ENCODE peak calls at places on chromosomes 11 and 22, in six cellular contexts. R, N, K, J, U and A are unnamed samples.

GRCh38 chr11:64400096-64400495 is 41.1 kb downstream of the RPS6KA4 start:
- DNase-seq in K (peak; percentile 26), U (peak; percentile 68), J (peak; percentile 47), N (no peak), R (peak; percentile 14), A (peak; percentile 65)

GRCh38 chr11:35036642-35037041 is 102.3 kb upstream of the CD44 start:
- DNase-seq in U (no peak), K (no peak), J (no peak), R (no peak), N (no peak), A (no peak)

GRCh38 chr11:68584097-68584496 is 100.2 kb upstream of the GAL start:
- DNase-seq in U (no peak), K (peak; percentile 52), R (no peak), J (peak; percentile 54), N (no peak), A (peak; percentile 37)

GRCh38 chr11:76206327-76207081 is at the start of gene WNT11:
- DNase-seq in R (peak; percentile 32), N (no peak), K (peak; percentile 71), J (peak; percentile 57), U (no peak), A (peak; percentile 57)

GRCh38 chr11:8234425-8234821 is 29.3 kb downstream of the LMO1 start:
- DNase-seq in N (no peak), J (peak; percentile 19), U (no peak), R (peak; percentile 2), K (no peak), A (peak; percentile 39)

GRCh38 chr11:61742391-61742790 is 10.0 kb upstream of the MYRF start:
- DNase-seq in J (peak; percentile 43), U (no peak), K (no peak), N (no peak), R (no peak), A (no peak)

GRCh38 chr11:7512525-7513209 is 1.1 kb upstream of the PPFIBP2 start:
- DNase-seq in R (no peak), U (peak; percentile 93), J (no peak), K (peak; percentile 86), N (peak; percentile 33), A (no peak)

GRCh38 chr11:33895752-33896137 is 3.9 kb upstream of the LMO2 start:
- DNase-seq in U (no peak), K (no peak), R (no peak), N (no peak), J (no peak), A (peak; percentile 49)

GRCh38 chr11:74171630-74172465 is 759 bp downstream of the PPME1 start:
- DNase-seq in J (peak; percentile 13), N (no peak), R (no peak), K (no peak), U (no peak), A (peak; percentile 13)

GRCh38 chr11:126433989-126434949 is 78.8 kb downstream of the ST3GAL4 start:
- DNase-seq in R (no peak), K (no peak), N (no peak), J (no peak), U (no peak), A (no peak)

GRCh38 chr11:70699294-70700221 is 301.2 kb downstream of the CTTN start:
- DNase-seq in N (no peak), R (no peak), K (no peak), J (peak; percentile 42), U (no peak), A (no peak)

GRCh38 chr11:128688031-128688713 is 5.7 kb upstream of the FLI1 start:
- DNase-seq in R (no peak), J (no peak), N (no peak), K (no peak), U (no peak), A (no peak)

GRCh38 chr11:57493507-57494503 is 21.7 kb downstream of the SLC43A1 start:
- DNase-seq in R (no peak), U (no peak), N (no peak), K (peak; percentile 85), J (peak; percentile 85), A (peak; percentile 82)

GRCh38 chr11:83007909-83008580 is 63.7 kb downstream of the RAB30 start:
- DNase-seq in R (peak; percentile 43), N (no peak), U (peak; percentile 78), K (peak; percentile 68), J (no peak), A (no peak)

GRCh38 chr11:94926698-94927237 is 46.6 kb downstream of the CWC15 start:
- DNase-seq in U (peak; percentile 94), R (peak; percentile 89), J (peak; percentile 12), K (peak; percentile 74), N (peak; percentile 77), A (peak; percentile 38)

GRCh38 chr22:17724678-17725464 is 49.4 kb downstream of the BID start:
- DNase-seq in U (no peak), K (no peak), R (no peak), N (no peak), J (no peak), A (no peak)

GRCh38 chr22:20128902-20129746 is 2.5 kb upstream of the ZDHHC8 start:
- DNase-seq in N (no peak), U (no peak), R (no peak), J (peak; percentile 46), K (peak; percentile 40), A (peak; percentile 35)

GRCh38 chr22:25210831-25211230 is 8.6 kb upstream of the CRYBB2 start:
- DNase-seq in N (no peak), R (no peak), J (no peak), K (no peak), U (no peak), A (no peak)

GRCh38 chr11:32154275-32154674 is 63.4 kb downstream of the RCN1 start:
- DNase-seq in J (peak; percentile 51), K (no peak), U (no peak), N (peak; percentile 1), R (peak; percentile 40), A (peak; percentile 46)

GRCh38 chr11:692824-693414 is 2.1 kb downstream of the DEAF1 start:
- DNase-seq in K (peak; percentile 67), U (no peak), R (no peak), N (no peak), J (no peak), A (no peak)

GRCh38 chr11:74686792-74687191 is 44.4 kb downstream of the CHRDL2 start:
- DNase-seq in R (peak; percentile 72), U (no peak), N (peak; percentile 59), J (peak; percentile 42), K (no peak), A (peak; percentile 81)

GRCh38 chr11:27864046-27865025 is 164.1 kb upstream of the BDNF start:
- DNase-seq in J (no peak), N (no peak), K (peak; percentile 89), R (peak; percentile 54), U (no peak), A (no peak)

GRCh38 chr11:73717136-73717535 is 43.7 kb downstream of the RAB6A start:
- DNase-seq in K (no peak), U (no peak), R (no peak), N (no peak), J (no peak), A (no peak)

GRCh38 chr22:39598017-39598965 is 27.7 kb downstream of the CACNA1I start:
- DNase-seq in U (no peak), K (peak; percentile 77), J (peak; percentile 39), R (no peak), N (no peak), A (peak; percentile 38)

GRCh38 chr22:45892681-45893461 is 84.1 kb downstream of the WNT7B start:
- DNase-seq in N (no peak), R (no peak), J (no peak), U (no peak), K (no peak), A (no peak)

GRCh38 chr22:39132871-39133524 is 19.5 kb downstream of the CBX7 start:
- DNase-seq in R (no peak), J (no peak), N (no peak), U (no peak), K (no peak), A (no peak)

DNA sequence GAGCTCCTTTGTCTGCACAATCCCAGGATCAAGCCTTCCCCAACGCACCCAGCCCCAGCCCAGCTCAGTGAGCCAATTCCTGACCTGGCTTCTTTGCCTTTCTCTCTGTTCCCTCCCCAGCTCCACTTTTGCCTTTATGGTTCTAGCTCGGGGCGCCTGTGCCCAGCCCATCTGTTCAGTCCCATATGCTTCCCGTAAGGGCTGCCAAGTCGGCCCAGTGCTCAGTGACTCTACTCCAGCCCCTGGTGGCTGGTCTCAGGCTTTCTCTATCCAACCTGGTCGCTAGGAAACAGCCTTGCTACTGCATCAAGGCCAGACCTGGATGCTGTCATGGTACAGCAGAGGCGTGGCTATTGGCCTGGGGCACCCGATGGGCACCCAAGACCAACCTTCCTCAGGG is 178.1 kb downstream of the DSCAML1 start:
- DNase-seq in U (no peak), N (no peak), R (no peak), K (peak; percentile 36), J (no peak), A (no peak)
- TF ChIP-seq CTCF in U (no peak), N (no peak), R (no peak), K (no peak), J (no peak), A (no peak)

GRCh38 chr11:101975734-101976133 is 59.4 kb upstream of the ANGPTL5 start:
- DNase-seq in J (no peak), U (no peak), R (no peak), N (no peak), K (no peak), A (no peak)

GRCh38 chr11:101974771-101975170 is 58.4 kb upstream of the ANGPTL5 start:
- DNase-seq in N (no peak), K (no peak), U (no peak), R (no peak), J (no peak), A (no peak)

GRCh38 chr11:101974255-101974654 is 57.9 kb upstream of the ANGPTL5 start:
- DNase-seq in K (no peak), U (no peak), R (peak; percentile 3), J (peak; percentile 52), N (peak; percentile 16), A (no peak)
- TF ChIP-seq CTCF in K (no peak), U (no peak), R (peak; percentile 28), J (peak; percentile 61), N (peak; percentile 64), A (no peak)

DNA sequence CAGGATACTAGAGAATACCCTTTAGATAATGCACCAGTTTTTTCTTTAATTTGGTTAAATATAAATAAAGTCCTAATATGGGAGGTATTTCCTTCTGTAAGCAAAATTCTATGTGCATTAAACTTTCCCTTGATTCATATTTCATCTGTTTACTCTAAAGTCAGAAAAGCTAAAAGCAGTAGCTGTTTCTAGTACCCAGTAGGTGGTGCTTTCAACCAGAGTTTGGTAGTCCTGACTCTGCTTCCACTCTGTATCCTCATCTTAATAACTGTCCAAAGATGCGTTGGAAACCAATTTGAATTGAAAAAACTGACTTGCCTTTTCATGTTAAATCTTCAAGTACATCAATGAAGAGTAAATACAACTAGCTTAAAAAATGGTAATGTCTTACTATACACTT is 1065.2 kb downstream of the JRKL start:
- DNase-seq in N (no peak), R (peak; percentile 14), J (peak; percentile 43), K (no peak), U (no peak), A (peak; percentile 18)
- TF ChIP-seq CTCF in N (no peak), R (peak; percentile 49), J (peak; percentile 61), K (no peak), U (no peak), A (peak; percentile 18)

GRCh38 chr22:42108848-42109247 is 18.3 kb upstream of the NDUFA6 start:
- DNase-seq in U (no peak), J (no peak), R (no peak), K (no peak), N (no peak), A (no peak)

GRCh38 chr22:42111798-42112197 is 18.8 kb downstream of the CYP2D6 start:
- DNase-seq in N (no peak), U (no peak), J (no peak), K (no peak), R (no peak), A (no peak)

GRCh38 chr22:42116848-42117424 is 13.7 kb downstream of the CYP2D6 start:
- DNase-seq in U (no peak), N (no peak), J (no peak), K (no peak), R (no peak), A (peak; percentile 20)

GRCh38 chr22:42114721-42115120 is 15.9 kb downstream of the CYP2D6 start:
- DNase-seq in U (no peak), N (no peak), J (peak; percentile 5), K (peak; percentile 49), R (no peak), A (peak; percentile 46)
- TF ChIP-seq CTCF in U (no peak), N (peak; percentile 48), J (no peak), K (peak; percentile 43), R (peak; percentile 47), A (peak; percentile 40)